ENCODE peak calls at places on chromosomes 4 and X, in eight cellular contexts. M is lung; G is ovary; Z is stimulated activated CD4-positive, alpha-beta T cell treated with anti-CD3 and anti-CD28 coated beads, TNF-alpha, amount 100 ng/mL, for 1 hour; P is transverse colon; N is Ammon's horn; V is CD4-positive, alpha-beta memory T cell; W is progenitor cell of endocrine pancreas. E is an unnamed sample.

GRCh38 chr4:188109157-188109755 is at the start of gene TRIML2:
- DNase-seq in M (no peak), G (no peak), Z (no peak), P (no peak), N (no peak), V (no peak), W (no peak), E (no peak)

GRCh38 chrX:74133156-74133796 is 170.7 kb upstream of the ZCCHC13 start:
- DNase-seq in M (no peak), G (no peak), Z (no peak), P (no peak), N (peak; percentile 75), V (peak; percentile 60), W (no peak), E (peak; percentile 23)

GRCh38 chr4:6918345-6918744 is 8.7 kb downstream of the TBC1D14 start:
- DNase-seq in M (no peak), G (no peak), Z (no peak), P (no peak), N (no peak), V (peak; percentile 44), W (no peak), E (no peak)

GRCh38 chrX:136453771-136454170 is 34.0 kb upstream of the BRS3 start:
- DNase-seq in M (no peak), G (no peak), Z (no peak), P (no peak), N (no peak), V (no peak), W (no peak), E (no peak)

GRCh38 chr4:1216869-1217294 is 32.0 kb downstream of the CTBP1 start:
- DNase-seq in M (no peak), G (no peak), Z (no peak), P (peak; percentile 63), N (peak; percentile 54), V (peak; percentile 63), W (no peak), E (no peak)

GRCh38 chr4:73181231-73181630 is 77.4 kb downstream of the ANKRD17 start:
- DNase-seq in M (no peak), G (no peak), Z (no peak), P (no peak), N (no peak), V (no peak), W (no peak), E (no peak)

GRCh38 chr4:113878718-113879117 is 100.7 kb downstream of the ARSJ start:
- DNase-seq in M (no peak), G (no peak), Z (no peak), P (no peak), N (no peak), V (no peak), W (peak; percentile 17), E (no peak)

GRCh38 chrX:14776901-14777300 is 96.0 kb downstream of the FANCB start:
- DNase-seq in M (no peak), G (no peak), Z (no peak), P (no peak), N (no peak), V (no peak), W (no peak), E (no peak)

GRCh38 chr4:40573593-40574311 is 55.9 kb downstream of the RBM47 start:
- DNase-seq in M (no peak), G (no peak), Z (no peak), P (no peak), N (peak; percentile 43), V (no peak), W (no peak), E (no peak)